ENCODE peak calls at places on chromosomes 12 and 14, in five cellular contexts. V is Panc1, I is prostate gland, N is cardiac muscle cell, D is IMR-90. P is an unnamed sample.

GRCh38 chr12:31750747-31751039 is 21.9 kb upstream of the AMN1 start:
- DNase-seq in D (no peak), V (no peak), N (no peak), I (no peak), P (no peak)

GRCh38 chr14:46048127-46048526 is 603.5 kb downstream of the RPL10L start:
- DNase-seq in I (no peak), V (peak; percentile 32), N (peak; percentile 74), D (peak; percentile 18), P (no peak)

GRCh38 chr14:23055147-23055550 is 2.2 kb downstream of the CDH24 start:
- DNase-seq in V (no peak), I (no peak), D (no peak), N (no peak), P (peak; percentile 17)

GRCh38 chr14:97253756-97254155 is 456.6 kb downstream of the VRK1 start:
- DNase-seq in I (no peak), N (no peak), D (no peak), V (no peak), P (no peak)

GRCh38 chr14:73467800-73468199 is 9.5 kb upstream of the NUMB start:
- DNase-seq in N (no peak), I (no peak), D (peak; percentile 74), V (no peak), P (no peak)

GRCh38 chr12:129727100-129727499 is 176.7 kb downstream of the TMEM132D start:
- DNase-seq in V (no peak), D (no peak), N (no peak), I (no peak), P (no peak)

GRCh38 chr14:77059276-77059934 is 30.9 kb upstream of the IRF2BPL start:
- DNase-seq in N (no peak), D (peak; percentile 91), I (no peak), V (no peak), P (no peak)

GRCh38 chr12:78824918-78825317 is 39.7 kb upstream of the SYT1 start:
- DNase-seq in I (no peak), D (no peak), N (no peak), V (no peak), P (no peak)

GRCh38 chr12:63206908-63207307 is 55.9 kb upstream of the AVPR1A start:
- DNase-seq in D (no peak), I (peak; percentile 27), N (no peak), V (no peak), P (peak; percentile 22)

GRCh38 chr12:108691154-108691994 is 39.9 kb downstream of the CORO1C start:
- DNase-seq in I (peak; percentile 95), V (peak; percentile 76), N (peak; percentile 97), D (peak; percentile 99), P (peak; percentile 98)
- H3K4me1 ChIP-seq in I (peaks cover 7% of the 10 kb centered on the region), V (peaks cover 52% of the 10 kb centered on the region), N (peaks cover 54% of the 10 kb centered on the region), D (peaks cover 35% of the 10 kb centered on the region), P (peaks cover 23% of the 10 kb centered on the region)

GRCh38 chr12:8661751-8662150 is 875 bp downstream of the MFAP5 start:
- DNase-seq in D (no peak), V (no peak), I (no peak), N (no peak), P (no peak)
- H3K4me3 ChIP-seq in D (no peak overlapping the region), V (no peak overlapping the region), I (no peak overlapping the region), N (no peak overlapping the region), P (no peak overlapping the region)

DNA sequence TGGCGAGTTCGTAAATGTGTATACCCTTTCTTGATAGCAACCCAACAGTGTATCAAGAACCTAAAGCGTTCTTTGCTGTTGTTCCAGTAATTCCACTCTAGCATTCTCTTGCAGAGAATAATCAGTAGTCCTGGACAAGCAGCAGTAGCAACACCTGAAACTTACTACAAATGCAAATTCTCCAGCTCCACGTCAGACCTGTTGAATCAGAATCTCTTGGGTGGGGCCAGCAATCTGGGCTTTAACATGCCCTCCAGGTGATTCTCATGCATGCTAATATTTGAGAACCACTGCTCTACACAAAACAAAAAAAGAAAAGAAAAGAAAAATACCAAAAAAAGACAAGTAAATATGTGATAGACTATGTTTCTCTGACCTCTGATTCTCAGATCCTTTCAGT is 10.1 kb downstream of the PTGDR start:
- DNase-seq in V (no peak), D (no peak), N (no peak), I (no peak), P (no peak)
- H3K4me1 ChIP-seq in V (no peaks in the 10 kb centered on the region), D (no peaks in the 10 kb centered on the region), N (no peaks in the 10 kb centered on the region), I (no peaks in the 10 kb centered on the region), P (no peaks in the 10 kb centered on the region)

GRCh38 chr12:89947437-89948265 is 239.0 kb upstream of the ATP2B1 start:
- DNase-seq in N (peak; percentile 34), V (peak; percentile 38), I (no peak), D (peak; percentile 95), P (no peak)
- H3K4me3 ChIP-seq in N (no peak overlapping the region), V (peak overlapping the region; percentile 7), I (no peak overlapping the region), D (peak overlapping the region; percentile 13), P (no peak overlapping the region)

DNA sequence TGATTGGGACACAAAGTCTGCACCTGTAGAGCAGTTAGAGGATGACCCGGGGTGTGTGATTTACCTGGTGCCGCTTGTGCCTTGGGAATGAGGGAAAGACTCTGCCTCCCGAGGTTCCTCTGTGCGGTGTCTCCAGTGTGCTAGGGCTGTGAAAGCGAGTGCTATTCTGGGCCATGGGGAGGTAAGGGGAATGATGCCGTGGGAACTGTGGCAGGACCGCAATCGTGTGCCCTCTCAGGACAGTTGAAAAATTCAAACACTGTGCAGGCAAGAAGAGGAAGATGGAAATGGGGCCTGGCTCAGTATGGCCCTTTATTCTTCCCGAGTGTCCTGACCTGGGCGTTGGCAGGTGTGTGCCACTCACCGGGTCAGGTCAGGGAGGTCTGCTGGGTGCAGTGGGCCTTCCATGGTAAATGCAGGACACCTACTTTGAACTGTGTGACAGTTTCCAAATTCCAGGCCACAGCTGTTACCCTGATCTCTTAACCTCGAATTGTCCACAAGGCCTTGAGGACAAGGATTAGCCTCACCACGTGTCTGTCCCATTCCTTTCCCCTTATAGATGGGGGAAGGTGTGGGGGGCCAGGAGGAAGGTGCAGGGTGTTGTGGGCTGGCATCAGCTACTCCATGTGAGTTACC is 1.4 kb downstream of the SIVA1 start:
- DNase-seq in N (no peak), V (no peak), D (no peak), I (no peak), P (peak; percentile 9)
- H3K4me1 ChIP-seq in N (peaks cover 8% of the 10 kb centered on the region), V (peaks cover 14% of the 10 kb centered on the region), D (peaks cover 16% of the 10 kb centered on the region), I (peaks cover 12% of the 10 kb centered on the region), P (peaks cover 2% of the 10 kb centered on the region)

DNA sequence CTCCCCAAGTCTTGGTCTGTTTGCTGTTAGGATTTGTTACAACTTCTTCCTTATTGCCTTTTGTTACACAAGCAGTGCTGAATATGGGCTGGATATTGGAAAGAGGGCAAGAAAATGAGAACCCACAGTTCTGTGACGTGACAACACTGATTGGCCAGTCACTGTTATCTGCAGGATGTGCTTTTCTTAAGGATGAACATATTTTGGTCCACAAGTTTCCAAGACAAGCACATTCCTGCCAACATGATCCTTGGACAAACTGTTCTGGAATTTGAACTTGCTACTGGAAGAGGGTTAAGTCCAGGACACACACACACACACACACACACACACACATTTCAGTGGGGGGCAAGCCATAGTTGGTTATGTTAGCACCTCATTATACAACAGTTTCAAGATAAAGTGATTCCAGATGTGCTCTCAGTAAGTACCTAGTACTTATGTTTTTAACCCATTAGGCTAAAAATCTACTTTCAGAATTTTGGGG is 16.6 kb upstream of the SLC38A2 start:
- DNase-seq in D (peak; percentile 87), N (no peak), V (no peak), I (no peak), P (peak; percentile 78)
- H3K4me3 ChIP-seq in D (no peak overlapping the region), N (no peak overlapping the region), V (no peak overlapping the region), I (no peak overlapping the region), P (no peak overlapping the region)

GRCh38 chr14:98726585-98727405 is 545.2 kb downstream of the BCL11B start:
- DNase-seq in N (no peak), I (no peak), V (no peak), D (no peak), P (no peak)

GRCh38 chr14:98725196-98725595 is 546.8 kb downstream of the BCL11B start:
- DNase-seq in N (no peak), I (no peak), V (no peak), D (no peak), P (no peak)

GRCh38 chr14:98728024-98728423 is 544.0 kb downstream of the BCL11B start:
- DNase-seq in D (no peak), N (no peak), V (no peak), I (no peak), P (no peak)

GRCh38 chr14:98724734-98725133 is 547.3 kb downstream of the BCL11B start:
- DNase-seq in D (no peak), I (no peak), V (no peak), N (no peak), P (no peak)

DNA sequence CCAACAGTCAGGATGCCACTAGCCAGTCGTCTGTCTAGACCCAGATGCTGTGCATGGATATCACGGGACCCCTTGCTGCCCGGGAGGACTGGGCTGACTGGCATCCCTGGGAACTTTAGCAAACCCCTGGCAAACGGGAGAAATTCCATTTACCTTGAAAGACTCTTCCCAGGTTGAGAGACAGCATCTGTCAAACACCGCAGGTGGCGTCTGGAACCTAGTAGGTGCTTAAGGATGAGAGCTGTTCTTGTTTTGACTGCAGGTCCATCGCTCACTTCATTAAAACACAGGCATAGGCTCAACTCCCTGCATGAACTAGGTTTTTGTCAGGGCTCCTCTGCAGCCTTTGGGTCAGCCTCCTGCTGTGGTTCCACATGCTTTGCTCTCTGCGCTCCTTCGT is 546.3 kb downstream of the BCL11B start:
- DNase-seq in V (no peak), I (no peak), D (no peak), N (no peak), P (no peak)
- H3K4me1 ChIP-seq in V (no peaks in the 10 kb centered on the region), I (no peaks in the 10 kb centered on the region), D (no peaks in the 10 kb centered on the region), N (no peaks in the 10 kb centered on the region), P (no peaks in the 10 kb centered on the region)

GRCh38 chr12:53623986-53624385 is 2.2 kb downstream of the ATF7 start:
- DNase-seq in N (peak; percentile 23), V (no peak), D (peak; percentile 55), I (peak; percentile 52), P (no peak)

GRCh38 chr12:53624453-53624852 is 1.7 kb downstream of the ATF7 start:
- DNase-seq in I (no peak), V (no peak), N (no peak), D (peak; percentile 54), P (no peak)

GRCh38 chr12:53624956-53625355 is 1.2 kb downstream of the ATF7 start:
- DNase-seq in I (no peak), V (no peak), D (no peak), N (no peak), P (no peak)

GRCh38 chr12:53622724-53623123 is 3.5 kb downstream of the ATF7 start:
- DNase-seq in D (no peak), I (no peak), V (no peak), N (no peak), P (no peak)

GRCh38 chr12:53623526-53623925 is 2.7 kb downstream of the ATF7 start:
- DNase-seq in V (no peak), I (peak; percentile 41), D (peak; percentile 66), N (no peak), P (no peak)
- H3K4me3 ChIP-seq in V (peak overlapping the region; percentile 96), I (peak overlapping the region; percentile 64), D (no peak overlapping the region), N (no peak overlapping the region), P (peak overlapping the region; percentile 63)

DNA sequence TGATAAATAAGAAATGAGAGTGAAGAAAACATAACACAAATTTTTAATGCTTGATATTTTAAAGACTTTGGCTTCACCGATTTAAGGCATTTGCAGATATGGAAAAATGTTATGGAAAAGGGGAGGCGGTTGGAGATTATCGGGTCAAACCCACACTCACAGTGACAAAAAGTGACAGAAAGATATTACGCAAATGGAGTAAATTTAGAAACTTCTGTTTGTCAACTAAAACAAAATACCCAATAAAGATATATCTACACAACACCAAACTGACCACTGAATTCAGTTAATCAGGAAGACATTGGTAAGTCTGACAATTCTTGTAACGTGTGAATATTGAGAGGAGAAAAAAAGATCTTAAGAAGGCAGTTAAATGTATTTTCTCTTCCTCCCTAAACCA is 2.5 kb downstream of the PPP1R12A start:
- DNase-seq in N (no peak), D (no peak), I (no peak), V (no peak), P (no peak)
- H3K4me1 ChIP-seq in N (peaks cover 9% of the 10 kb centered on the region), D (peaks cover 6% of the 10 kb centered on the region), I (peaks cover 2% of the 10 kb centered on the region), V (peaks cover 26% of the 10 kb centered on the region), P (peaks cover 7% of the 10 kb centered on the region)

GRCh38 chr12:116672842-116673516 is 64.9 kb downstream of the SPRING1 start:
- DNase-seq in N (no peak), V (no peak), D (no peak), I (no peak), P (no peak)
- H3K4me3 ChIP-seq in N (no peak overlapping the region), V (no peak overlapping the region), D (no peak overlapping the region), I (no peak overlapping the region), P (no peak overlapping the region)